ENCODE peak calls at places on chromosomes 3 and 15, in four cellular contexts. Q is stimulated activated naive CD8-positive, alpha-beta T cell treated with anti-CD3 and anti-CD28 coated beads, Interleukin-15, Interleukin-2, amounts not matched to agents 100 U/mL and 50 U/mL, for 24 hours; U is EH; E is neuronal stem cell. Z is an unnamed sample.

GRCh38 chr3:15539066-15539465 is 17.6 kb upstream of the COLQ start:
- DNase-seq in U (no peak), E (no peak), Q (no peak), Z (no peak)

GRCh38 chr3:8891774-8892173 is 71.5 kb downstream of the RAD18 start:
- DNase-seq in Q (no peak), E (no peak), U (peak), Z (no peak)

GRCh38 chr3:151445283-151446001 is 15.4 kb downstream of the IGSF10 start:
- DNase-seq in U (peak), E (no peak), Q (no peak), Z (no peak)

GRCh38 chr15:91867581-91868026 is 14.1 kb downstream of the SLCO3A1 start:
- DNase-seq in U (peak), Q (no peak), E (no peak), Z (no peak)

GRCh38 chr15:65862682-65863081 is 6.6 kb upstream of the RAB11A start:
- DNase-seq in E (peak), Q (peak), U (peak), Z (peak)

GRCh38 chr15:58487041-58487723 is 55.4 kb downstream of the LIPC start:
- DNase-seq in E (no peak), Q (no peak), U (no peak), Z (no peak)

GRCh38 chr15:82960766-82961165 is 8.2 kb upstream of the HOMER2 start:
- DNase-seq in U (no peak), Q (no peak), E (no peak), Z (no peak)

GRCh38 chr15:62545392-62546227 is 380.5 kb upstream of the C2CD4B start:
- DNase-seq in E (no peak), Q (no peak), U (peak), Z (no peak)

GRCh38 chr3:110933786-110934415 is 137.7 kb upstream of the NECTIN3 start:
- DNase-seq in Q (no peak), U (peak), E (no peak), Z (no peak)